ENCODE peak calls at places on chromosomes 11 and 22, in seven cellular contexts. X, K, B, V, I, N and W are unnamed samples. For H3K36me3, the result is how much of the 10 kb centered on the place peaks cover.

GRCh38 chr11:78800089-78800690 is 225.5 kb upstream of the NARS2 start:
- DNase-seq in X (no peak), K (no peak), B (no peak), V (no peak), I (no peak), N (peak), W (no peak)

GRCh38 chr11:8812438-8812837 is 98.6 kb upstream of the AKIP1 start:
- DNase-seq in X (no peak), K (peak), B (no peak), V (peak), I (no peak), N (peak), W (no peak)

GRCh38 chr11:13347901-13348300 is 70.3 kb downstream of the BMAL1 start:
- DNase-seq in X (no peak), K (no peak), B (no peak), V (no peak), I (no peak), N (no peak), W (no peak)

GRCh38 chr22:49025791-49026475 is 801.7 kb downstream of the BRD1 start:
- DNase-seq in X (no peak), K (no peak), B (no peak), V (peak), I (no peak), N (no peak), W (no peak)

GRCh38 chr11:90434858-90435257 is 212.0 kb upstream of the CHORDC1 start:
- DNase-seq in X (no peak), K (no peak), B (no peak), V (no peak), I (peak), N (no peak), W (peak)

GRCh38 chr11:108278954-108279353 is 56.1 kb downstream of the ATM start:
- DNase-seq in X (no peak), K (no peak), B (no peak), V (no peak), I (no peak), N (no peak), W (no peak)

GRCh38 chr11:107592256-107592655 is 1.3 kb downstream of the ELMOD1 start:
- DNase-seq in X (no peak), K (no peak), B (no peak), V (no peak), I (no peak), N (no peak), W (no peak)

GRCh38 chr22:28051787-28052356 is 132.8 kb upstream of the PITPNB start:
- DNase-seq in X (peak), K (peak), B (no peak), V (peak), I (peak), N (peak), W (peak)

GRCh38 chr22:47032091-47032943 is 269.9 kb downstream of the TBC1D22A start:
- DNase-seq in X (peak), K (peak), B (no peak), V (peak), I (no peak), N (no peak), W (peak)

GRCh38 chr11:2800655-2801531 is 84.7 kb downstream of the CDKN1C start:
- DNase-seq in X (peak), K (peak), B (no peak), V (peak), I (no peak), N (no peak), W (peak)

GRCh38 chr11:118790357-118791014 is 478 bp downstream of the DDX6 start:
- DNase-seq in X (peak), K (peak), B (peak), V (peak), I (peak), N (peak), W (peak)

GRCh38 chr11:118791961-118792578 is 1.1 kb upstream of the DDX6 start:
- DNase-seq in X (no peak), K (peak), B (no peak), V (peak), I (peak), N (no peak), W (peak)

GRCh38 chr11:118791015-118791960 is at the start of gene DDX6:
- DNase-seq in X (peak), K (peak), B (peak), V (peak), I (peak), N (peak), W (peak)

GRCh38 chr11:118789501-118790356 is 1.2 kb downstream of the DDX6 start:
- DNase-seq in X (no peak), K (no peak), B (no peak), V (no peak), I (peak), N (peak), W (no peak)

GRCh38 chr11:118792642-118793124 is 1.7 kb upstream of the DDX6 start:
- DNase-seq in X (peak), K (peak), B (peak), V (peak), I (peak), N (peak), W (peak)
- H3K4me3 ChIP-seq in X (peak), K (peak), B (no peak), V (peak), I (peak), N (peak), W (peak)

GRCh38 chr11:34150494-34151151 is 45.2 kb downstream of the NAT10 start:
- DNase-seq in X (no peak), K (no peak), B (no peak), V (peak), I (no peak), N (peak), W (no peak)
- H3K36me3 ChIP-seq in X (half or more), K (half or more), B (under half), V (under half), I (under half), N (half or more), W (under half)

GRCh38 chr22:43994416-43994815 is 29.7 kb upstream of the PARVB start:
- DNase-seq in X (no peak), K (no peak), B (no peak), V (peak), I (no peak), N (no peak), W (no peak)

GRCh38 chr22:43996170-43996980 is 27.7 kb upstream of the PARVB start:
- DNase-seq in X (peak), K (peak), B (no peak), V (peak), I (no peak), N (no peak), W (peak)

GRCh38 chr22:43996981-43997265 is 27.2 kb upstream of the PARVB start:
- DNase-seq in X (no peak), K (no peak), B (no peak), V (peak), I (no peak), N (no peak), W (no peak)

GRCh38 chr22:43995057-43995685 is 28.9 kb upstream of the PARVB start:
- DNase-seq in X (no peak), K (no peak), B (no peak), V (peak), I (no peak), N (no peak), W (no peak)

DNA sequence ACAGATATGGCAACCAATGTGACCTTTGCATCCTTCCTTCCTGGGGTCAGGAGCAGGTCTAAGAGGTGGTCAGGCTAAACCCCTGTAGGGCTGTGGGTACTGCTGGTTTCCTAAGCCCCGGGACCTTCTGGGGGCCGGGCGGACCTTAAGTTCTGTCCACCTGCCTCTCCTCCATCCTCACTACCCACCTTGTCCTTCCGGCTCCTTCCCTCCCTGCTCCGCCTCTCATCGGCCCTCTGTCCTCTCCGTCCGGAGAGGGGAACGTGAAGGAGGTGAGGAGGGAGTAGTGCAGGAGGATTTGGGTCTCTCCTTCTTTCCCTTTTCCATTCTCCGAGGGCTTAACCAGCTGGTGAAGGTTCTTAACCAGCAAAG is 28.3 kb upstream of the PARVB start:
- DNase-seq in X (no peak), K (no peak), B (no peak), V (no peak), I (no peak), N (no peak), W (no peak)
- H3K4me3 ChIP-seq in X (peak), K (peak), B (no peak), V (no peak), I (no peak), N (no peak), W (peak)

DNA sequence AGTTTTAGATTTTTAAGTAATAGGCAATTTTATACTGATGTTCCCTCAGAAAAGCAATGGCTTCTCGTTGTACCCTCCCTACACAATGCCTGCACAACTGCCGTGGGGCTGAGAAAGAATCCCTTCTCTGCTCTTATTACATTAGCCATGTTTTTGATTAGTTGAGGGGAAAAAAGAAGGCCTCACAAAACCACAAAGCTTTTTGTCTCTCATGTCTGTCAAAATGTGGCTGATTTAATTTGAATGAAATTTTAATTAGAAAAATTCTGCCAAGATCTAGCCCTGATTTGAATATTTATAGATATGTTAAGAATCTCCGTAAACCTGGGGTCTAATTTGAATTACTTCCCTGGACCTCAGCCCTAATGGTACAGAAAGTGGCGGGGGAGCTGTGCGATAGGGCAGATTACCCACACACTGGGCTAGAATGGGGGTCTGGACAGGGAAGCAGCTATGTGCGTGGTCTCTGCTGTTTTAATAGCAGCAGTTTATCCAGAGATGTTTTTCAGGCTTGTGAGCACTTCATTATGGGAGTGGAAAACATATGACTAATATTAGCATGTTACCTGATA is 141.3 kb upstream of the TTC12 start:
- DNase-seq in X (no peak), K (no peak), B (no peak), V (no peak), I (no peak), N (no peak), W (no peak)
- H3K36me3 ChIP-seq in X (under half), K (under half), B (under half), V (under half), I (under half), N (under half), W (under half)